ENCODE peak calls at places on chromosomes 7 and 10, in five cellular contexts. One of them, this sample, is unnamed.

GRCh38 chr10:58400609-58401008 is 15.4 kb downstream of the TFAM start:
- DNase-seq in activated T-cell treated with anti-CD3 and anti-CD28 coated beads for 1 hour: no peak
- DNase-seq in NCI-H446 treated with DMSO at 0.1 percent for 48 hours: no peak
- DNase-seq in activated CD4-positive, alpha-beta T cell treated with anti-CD3 and anti-CD28 coated beads for 1 hour: no peak
- DNase-seq in CD8-positive, alpha-beta memory T cell: no peak
- DNase-seq in this sample: no peak

GRCh38 chr7:33849004-33849403 is 56.3 kb upstream of the BMPER start:
- DNase-seq in CD8-positive, alpha-beta memory T cell: no peak
- DNase-seq in activated T-cell treated with anti-CD3 and anti-CD28 coated beads for 1 hour: no peak
- DNase-seq in NCI-H446 treated with DMSO at 0.1 percent for 48 hours: no peak
- DNase-seq in activated CD4-positive, alpha-beta T cell treated with anti-CD3 and anti-CD28 coated beads for 1 hour: no peak
- DNase-seq in this sample: no peak

GRCh38 chr7:39741942-39742623 is 118.7 kb downstream of the RALA start:
- DNase-seq in CD8-positive, alpha-beta memory T cell: peak
- DNase-seq in activated CD4-positive, alpha-beta T cell treated with anti-CD3 and anti-CD28 coated beads for 1 hour: no peak
- DNase-seq in activated T-cell treated with anti-CD3 and anti-CD28 coated beads for 1 hour: peak
- DNase-seq in NCI-H446 treated with DMSO at 0.1 percent for 48 hours: no peak
- DNase-seq in this sample: peak

GRCh38 chr10:126504051-126504760 is 115.9 kb upstream of the ADAM12 start:
- DNase-seq in activated CD4-positive, alpha-beta T cell treated with anti-CD3 and anti-CD28 coated beads for 1 hour: no peak
- DNase-seq in NCI-H446 treated with DMSO at 0.1 percent for 48 hours: no peak
- DNase-seq in activated T-cell treated with anti-CD3 and anti-CD28 coated beads for 1 hour: no peak
- DNase-seq in CD8-positive, alpha-beta memory T cell: no peak
- DNase-seq in this sample: peak

GRCh38 chr7:105439174-105439893 is 50.6 kb upstream of the SRPK2 start:
- DNase-seq in CD8-positive, alpha-beta memory T cell: no peak
- DNase-seq in activated CD4-positive, alpha-beta T cell treated with anti-CD3 and anti-CD28 coated beads for 1 hour: no peak
- DNase-seq in activated T-cell treated with anti-CD3 and anti-CD28 coated beads for 1 hour: no peak
- DNase-seq in NCI-H446 treated with DMSO at 0.1 percent for 48 hours: peak
- DNase-seq in this sample: no peak

GRCh38 chr10:26860026-26860541 is 674 bp downstream of the ABI1 start:
- DNase-seq in activated T-cell treated with anti-CD3 and anti-CD28 coated beads for 1 hour: peak
- DNase-seq in CD8-positive, alpha-beta memory T cell: peak
- DNase-seq in NCI-H446 treated with DMSO at 0.1 percent for 48 hours: no peak
- DNase-seq in activated CD4-positive, alpha-beta T cell treated with anti-CD3 and anti-CD28 coated beads for 1 hour: peak
- DNase-seq in this sample: peak

GRCh38 chr7:81232084-81232799 is 313.4 kb upstream of the SEMA3C start:
- DNase-seq in activated T-cell treated with anti-CD3 and anti-CD28 coated beads for 1 hour: no peak
- DNase-seq in activated CD4-positive, alpha-beta T cell treated with anti-CD3 and anti-CD28 coated beads for 1 hour: no peak
- DNase-seq in CD8-positive, alpha-beta memory T cell: no peak
- DNase-seq in NCI-H446 treated with DMSO at 0.1 percent for 48 hours: peak
- DNase-seq in this sample: no peak

GRCh38 chr10:113385021-113385975 is 167.6 kb upstream of the HABP2 start:
- DNase-seq in NCI-H446 treated with DMSO at 0.1 percent for 48 hours: peak
- DNase-seq in activated T-cell treated with anti-CD3 and anti-CD28 coated beads for 1 hour: peak
- DNase-seq in CD8-positive, alpha-beta memory T cell: peak
- DNase-seq in activated CD4-positive, alpha-beta T cell treated with anti-CD3 and anti-CD28 coated beads for 1 hour: peak
- DNase-seq in this sample: peak

GRCh38 chr10:4663162-4663992 is 162.6 kb upstream of the AKR1E2 start:
- DNase-seq in activated T-cell treated with anti-CD3 and anti-CD28 coated beads for 1 hour: no peak
- DNase-seq in activated CD4-positive, alpha-beta T cell treated with anti-CD3 and anti-CD28 coated beads for 1 hour: no peak
- DNase-seq in NCI-H446 treated with DMSO at 0.1 percent for 48 hours: peak
- DNase-seq in CD8-positive, alpha-beta memory T cell: no peak
- DNase-seq in this sample: peak

GRCh38 chr10:72276421-72277339 is 3.0 kb downstream of the DDIT4 start:
- DNase-seq in activated T-cell treated with anti-CD3 and anti-CD28 coated beads for 1 hour: no peak
- DNase-seq in CD8-positive, alpha-beta memory T cell: no peak
- DNase-seq in activated CD4-positive, alpha-beta T cell treated with anti-CD3 and anti-CD28 coated beads for 1 hour: no peak
- DNase-seq in NCI-H446 treated with DMSO at 0.1 percent for 48 hours: no peak
- DNase-seq in this sample: peak

GRCh38 chr10:49679480-49679893 is at the start of gene C10orf53:
- DNase-seq in activated CD4-positive, alpha-beta T cell treated with anti-CD3 and anti-CD28 coated beads for 1 hour: no peak
- DNase-seq in activated T-cell treated with anti-CD3 and anti-CD28 coated beads for 1 hour: no peak
- DNase-seq in CD8-positive, alpha-beta memory T cell: no peak
- DNase-seq in NCI-H446 treated with DMSO at 0.1 percent for 48 hours: no peak
- DNase-seq in this sample: no peak

GRCh38 chr10:79106651-79107050 is 37.9 kb downstream of the ZMIZ1 start:
- DNase-seq in activated CD4-positive, alpha-beta T cell treated with anti-CD3 and anti-CD28 coated beads for 1 hour: no peak
- DNase-seq in NCI-H446 treated with DMSO at 0.1 percent for 48 hours: no peak
- DNase-seq in CD8-positive, alpha-beta memory T cell: no peak
- DNase-seq in activated T-cell treated with anti-CD3 and anti-CD28 coated beads for 1 hour: no peak
- DNase-seq in this sample: no peak

GRCh38 chr10:51087114-51087513 is 12.8 kb downstream of the PRKG1 start:
- DNase-seq in activated CD4-positive, alpha-beta T cell treated with anti-CD3 and anti-CD28 coated beads for 1 hour: no peak
- DNase-seq in activated T-cell treated with anti-CD3 and anti-CD28 coated beads for 1 hour: no peak
- DNase-seq in CD8-positive, alpha-beta memory T cell: no peak
- DNase-seq in NCI-H446 treated with DMSO at 0.1 percent for 48 hours: no peak
- DNase-seq in this sample: no peak

GRCh38 chr7:44101966-44102845 is 1.9 kb upstream of the AEBP1 start:
- DNase-seq in activated T-cell treated with anti-CD3 and anti-CD28 coated beads for 1 hour: no peak
- DNase-seq in NCI-H446 treated with DMSO at 0.1 percent for 48 hours: no peak
- DNase-seq in CD8-positive, alpha-beta memory T cell: no peak
- DNase-seq in activated CD4-positive, alpha-beta T cell treated with anti-CD3 and anti-CD28 coated beads for 1 hour: no peak
- DNase-seq in this sample: no peak

GRCh38 chr10:98323221-98324164 is 55.5 kb upstream of the LOXL4 start:
- DNase-seq in activated T-cell treated with anti-CD3 and anti-CD28 coated beads for 1 hour: no peak
- DNase-seq in NCI-H446 treated with DMSO at 0.1 percent for 48 hours: no peak
- DNase-seq in activated CD4-positive, alpha-beta T cell treated with anti-CD3 and anti-CD28 coated beads for 1 hour: no peak
- DNase-seq in CD8-positive, alpha-beta memory T cell: no peak
- DNase-seq in this sample: no peak

GRCh38 chr7:10657837-10658236 is 315.8 kb upstream of the PHF14 start:
- DNase-seq in NCI-H446 treated with DMSO at 0.1 percent for 48 hours: no peak
- DNase-seq in activated CD4-positive, alpha-beta T cell treated with anti-CD3 and anti-CD28 coated beads for 1 hour: no peak
- DNase-seq in activated T-cell treated with anti-CD3 and anti-CD28 coated beads for 1 hour: no peak
- DNase-seq in CD8-positive, alpha-beta memory T cell: no peak
- DNase-seq in this sample: no peak

GRCh38 chr7:55965805-55966421 is 1.5 kb downstream of the NIPSNAP2 start:
- DNase-seq in activated T-cell treated with anti-CD3 and anti-CD28 coated beads for 1 hour: no peak
- DNase-seq in CD8-positive, alpha-beta memory T cell: no peak
- DNase-seq in NCI-H446 treated with DMSO at 0.1 percent for 48 hours: peak
- DNase-seq in activated CD4-positive, alpha-beta T cell treated with anti-CD3 and anti-CD28 coated beads for 1 hour: no peak
- DNase-seq in this sample: no peak

GRCh38 chr7:100556541-100556940 is 17.2 kb downstream of the SAP25 start:
- DNase-seq in activated CD4-positive, alpha-beta T cell treated with anti-CD3 and anti-CD28 coated beads for 1 hour: no peak
- DNase-seq in activated T-cell treated with anti-CD3 and anti-CD28 coated beads for 1 hour: no peak
- DNase-seq in NCI-H446 treated with DMSO at 0.1 percent for 48 hours: no peak
- DNase-seq in CD8-positive, alpha-beta memory T cell: no peak
- DNase-seq in this sample: no peak

GRCh38 chr10:127207081-127207480 is 10.7 kb upstream of the INSYN2A start:
- DNase-seq in activated T-cell treated with anti-CD3 and anti-CD28 coated beads for 1 hour: no peak
- DNase-seq in activated CD4-positive, alpha-beta T cell treated with anti-CD3 and anti-CD28 coated beads for 1 hour: no peak
- DNase-seq in NCI-H446 treated with DMSO at 0.1 percent for 48 hours: no peak
- DNase-seq in CD8-positive, alpha-beta memory T cell: no peak
- DNase-seq in this sample: no peak

This sample was measured in Karpas-422.